ENCODE peak calls at places on chromosomes 3 and 15, in nine cellular contexts. E is T1000; R is heart left ventricle; M is progenitor cell of endocrine pancreas; H is RWPE1; J is activated CD8-positive, alpha-beta memory T cell treated with anti-CD3 and anti-CD28 coated beads for 4 hours; S is testis; G is stimulated activated naive CD8-positive, alpha-beta T cell treated with anti-CD3 and anti-CD28 coated beads, Interleukin-15, amount 100 ng/mL, for 72 hours; Y is Right ventricle myocardium superior. Z is an unnamed sample.
A peak's percentile ranks its signal among the peaks of the same experiment; 100 is the strongest.

GRCh38 chr15:33152502-33153109 is 41.9 kb downstream of the FMN1 start:
- DNase-seq in E (no peak), G (no peak), R (no peak), S (no peak), Y (no peak), J (no peak), H (no peak), M (no peak), Z (no peak)

GRCh38 chr3:17194116-17194515 is 309.4 kb downstream of the PLCL2 start:
- DNase-seq in Y (no peak), E (no peak), G (no peak), H (no peak), S (no peak), R (no peak), M (no peak), J (no peak), Z (no peak)

GRCh38 chr3:71413572-71413971 is 170.0 kb downstream of the FOXP1 start:
- DNase-seq in G (no peak), R (no peak), S (no peak), Y (no peak), J (no peak), E (no peak), H (no peak), M (no peak), Z (no peak)

GRCh38 chr3:37245003-37245402 is 70.6 kb upstream of the LRRFIP2 start:
- DNase-seq in Y (no peak), J (no peak), R (no peak), M (no peak), H (no peak), S (no peak), G (no peak), E (no peak), Z (no peak)

GRCh38 chr3:82891028-82891427 is 1129.6 kb upstream of the GBE1 start:
- DNase-seq in S (no peak), M (no peak), Y (no peak), R (no peak), G (no peak), J (no peak), E (no peak), H (no peak), Z (no peak)

GRCh38 chr3:52315977-52316764 is at the start of gene DNAH1:
- DNase-seq in Y (peak; percentile 15), R (peak; percentile 50), H (no peak), M (no peak), J (no peak), S (no peak), G (no peak), E (no peak), Z (no peak)

GRCh38 chr3:50336452-50337174 is 4.0 kb downstream of the RASSF1 start:
- DNase-seq in S (no peak), E (no peak), M (no peak), H (no peak), R (no peak), Y (no peak), G (peak; percentile 71), J (no peak), Z (no peak)

GRCh38 chr3:112466041-112466440 is 33.2 kb downstream of the BTLA start:
- DNase-seq in R (no peak), Y (no peak), E (no peak), M (no peak), G (no peak), H (no peak), J (no peak), S (no peak), Z (no peak)

GRCh38 chr3:57758686-57759085 is 2.6 kb downstream of the SLMAP start:
- DNase-seq in G (no peak), R (no peak), J (no peak), H (no peak), Y (no peak), M (no peak), E (no peak), S (no peak), Z (no peak)

GRCh38 chr15:39202641-39203040 is 378.2 kb upstream of the THBS1 start:
- DNase-seq in G (no peak), E (no peak), Y (no peak), R (no peak), H (peak; percentile 62), S (no peak), M (no peak), J (no peak), Z (no peak)

GRCh38 chr15:22945071-22945470 is 35.1 kb downstream of the CYFIP1 start:
- DNase-seq in Y (no peak), J (no peak), E (no peak), H (no peak), R (no peak), S (no peak), G (no peak), M (no peak), Z (no peak)

GRCh38 chr3:123930426-123930825 is 30.6 kb downstream of the CCDC14 start:
- DNase-seq in G (no peak), S (no peak), J (no peak), H (no peak), Y (no peak), R (no peak), M (no peak), E (no peak), Z (no peak)

GRCh38 chr3:61181874-61182273 is 69.4 kb downstream of the FHIT start:
- DNase-seq in R (no peak), G (peak; percentile 32), M (no peak), H (peak; percentile 85), J (no peak), Y (no peak), E (peak; percentile 22), S (no peak), Z (no peak)

GRCh38 chr3:49296781-49297420 is 19.9 kb upstream of the C3orf62 start:
- DNase-seq in R (no peak), H (peak; percentile 38), G (no peak), J (no peak), M (no peak), S (peak; percentile 69), Y (peak; percentile 71), E (no peak), Z (no peak)

GRCh38 chr3:73431136-73431933 is 193.4 kb downstream of the PDZRN3 start:
- DNase-seq in G (no peak), E (no peak), R (no peak), H (no peak), S (no peak), Y (no peak), M (no peak), J (no peak), Z (no peak)

GRCh38 chr15:101528108-101528916 is 38.8 kb upstream of the PCSK6 start:
- DNase-seq in M (no peak), S (peak; percentile 85), Y (peak; percentile 70), E (no peak), J (no peak), H (no peak), R (no peak), G (no peak), Z (no peak)

GRCh38 chr3:169143471-169143870 is 520.0 kb downstream of the MECOM start:
- DNase-seq in S (no peak), H (no peak), M (no peak), E (no peak), J (no peak), R (no peak), G (no peak), Y (no peak), Z (no peak)

GRCh38 chr3:24273491-24273890 is 221.2 kb downstream of the THRB start:
- DNase-seq in S (no peak), H (no peak), G (no peak), Y (no peak), M (no peak), E (no peak), R (no peak), J (no peak), Z (no peak)

GRCh38 chr3:133487920-133488540 is 85.5 kb upstream of the CDV3 start:
- DNase-seq in G (peak; percentile 43), R (no peak), M (no peak), E (no peak), J (peak; percentile 43), H (peak; percentile 34), Y (no peak), S (peak; percentile 25), Z (no peak)

GRCh38 chr3:15753056-15753710 is 44.6 kb downstream of the ANKRD28 start:
- DNase-seq in H (no peak), R (no peak), Y (no peak), M (no peak), S (peak; percentile 30), G (no peak), J (no peak), E (no peak), Z (no peak)

GRCh38 chr3:189122120-189122519 is 49.7 kb upstream of the TPRG1 start:
- DNase-seq in Y (no peak), H (no peak), G (no peak), E (no peak), S (no peak), M (no peak), J (no peak), R (no peak), Z (no peak)

GRCh38 chr3:125151916-125152315 is 60.6 kb downstream of the SLC12A8 start:
- DNase-seq in E (no peak), Y (no peak), S (no peak), H (no peak), G (no peak), R (no peak), J (no peak), M (no peak), Z (no peak)

GRCh38 chr3:98817546-98817945 is 54.4 kb downstream of the ST3GAL6 start:
- DNase-seq in H (peak; percentile 41), J (no peak), E (no peak), S (no peak), R (no peak), G (no peak), M (no peak), Y (no peak), Z (no peak)

GRCh38 chr3:108389361-108389760 is 93.0 kb downstream of the HHLA2 start:
- DNase-seq in G (no peak), R (no peak), Y (no peak), H (no peak), J (no peak), E (no peak), M (no peak), S (no peak), Z (no peak)

GRCh38 chr3:140577911-140578310 is 100.0 kb upstream of the TRIM42 start:
- DNase-seq in G (no peak), H (no peak), Y (no peak), M (no peak), E (no peak), S (no peak), R (no peak), J (no peak), Z (no peak)

Z was measured in stimulated activated naive B cell treated with anti-CD40 and anti-IgM and Interleukin-4, amounts not matched to agents 10 μg/mL and 1 μg/mL and 100 μg/mL, for 72 hours.